ENCODE peak calls at places on chromosomes 12 and 14, in six cellular contexts. H is spleen, G is transverse colon, A is HCT116, E is GM23338, M is H1. L is an unnamed sample.

GRCh38 chr14:95482967-95483842 is 33.2 kb downstream of the SYNE3 start:
- DNase-seq in H (no peak), G (peak; percentile 71), A (peak; percentile 46), E (no peak), M (no peak), L (peak; percentile 72)

GRCh38 chr12:62683724-62684501 is 217.3 kb downstream of the MON2 start:
- DNase-seq in H (no peak), G (peak; percentile 17), A (no peak), E (peak; percentile 27), M (no peak), L (no peak)

GRCh38 chr12:85445060-85445938 is 165.3 kb downstream of the ALX1 start:
- DNase-seq in H (no peak), G (no peak), A (no peak), E (no peak), M (no peak), L (no peak)

GRCh38 chr12:32290411-32290810 is 108.9 kb upstream of the FGD4 start:
- DNase-seq in H (no peak), G (no peak), A (no peak), E (peak; percentile 11), M (no peak), L (no peak)

GRCh38 chr12:117282490-117282889 is 78.9 kb downstream of the NOS1 start:
- DNase-seq in H (no peak), G (no peak), A (no peak), E (no peak), M (no peak), L (no peak)

GRCh38 chr14:67357583-67358354 is 1.8 kb downstream of the ATP6V1D start:
- DNase-seq in H (no peak), G (no peak), A (no peak), E (no peak), M (no peak), L (no peak)

GRCh38 chr12:50196537-50196936 is 29.4 kb upstream of the CERS5 start:
- DNase-seq in H (no peak), G (no peak), A (no peak), E (no peak), M (no peak), L (no peak)

GRCh38 chr12:123982269-123982668 is 9.3 kb downstream of the ZNF664 start:
- DNase-seq in H (no peak), G (no peak), A (no peak), E (no peak), M (no peak), L (no peak)

GRCh38 chr12:113420996-113421595 is 1.1 kb upstream of the SDSL start:
- DNase-seq in H (no peak), G (no peak), A (no peak), E (no peak), M (no peak), L (no peak)

GRCh38 chr12:70598467-70599194 is 38.6 kb downstream of the PTPRB start:
- DNase-seq in H (no peak), G (no peak), A (no peak), E (no peak), M (no peak), L (no peak)

GRCh38 chr12:21248679-21249078 is 86.0 kb downstream of the SLCO1A2 start:
- DNase-seq in H (no peak), G (no peak), A (no peak), E (peak; percentile 50), M (no peak), L (no peak)

GRCh38 chr12:6764011-6764828 is 1.9 kb upstream of the PTMS start:
- DNase-seq in H (peak; percentile 85), G (peak; percentile 89), A (peak; percentile 99), E (peak; percentile 99), M (peak; percentile 94), L (peak; percentile 88)

GRCh38 chr12:105640780-105641179 is 310.3 kb downstream of the C12orf75 start:
- DNase-seq in H (no peak), G (no peak), A (no peak), E (no peak), M (no peak), L (no peak)

GRCh38 chr12:92132282-92132681 is 13.4 kb downstream of the BTG1 start:
- DNase-seq in H (no peak), G (no peak), A (no peak), E (no peak), M (no peak), L (no peak)

GRCh38 chr14:45028107-45028626 is 55.7 kb upstream of the PRPF39 start:
- DNase-seq in H (no peak), G (no peak), A (no peak), E (no peak), M (no peak), L (no peak)

GRCh38 chr12:120132863-120133385 is 16.4 kb upstream of the RAB35 start:
- DNase-seq in H (no peak), G (peak; percentile 33), A (no peak), E (no peak), M (no peak), L (no peak)

GRCh38 chr12:79982371-79983062 is 47.6 kb upstream of the PPP1R12A start:
- DNase-seq in H (no peak), G (no peak), A (no peak), E (no peak), M (no peak), L (no peak)

GRCh38 chr12:79988368-79988767 is 53.5 kb upstream of the PPP1R12A start:
- DNase-seq in H (no peak), G (no peak), A (no peak), E (no peak), M (no peak), L (no peak)

GRCh38 chr12:79983492-79983891 is 48.6 kb upstream of the PPP1R12A start:
- DNase-seq in H (no peak), G (no peak), A (no peak), E (no peak), M (no peak), L (no peak)

GRCh38 chr12:79978692-79979091 is 43.8 kb upstream of the PPP1R12A start:
- DNase-seq in H (no peak), G (no peak), A (no peak), E (no peak), M (no peak), L (no peak)

DNA sequence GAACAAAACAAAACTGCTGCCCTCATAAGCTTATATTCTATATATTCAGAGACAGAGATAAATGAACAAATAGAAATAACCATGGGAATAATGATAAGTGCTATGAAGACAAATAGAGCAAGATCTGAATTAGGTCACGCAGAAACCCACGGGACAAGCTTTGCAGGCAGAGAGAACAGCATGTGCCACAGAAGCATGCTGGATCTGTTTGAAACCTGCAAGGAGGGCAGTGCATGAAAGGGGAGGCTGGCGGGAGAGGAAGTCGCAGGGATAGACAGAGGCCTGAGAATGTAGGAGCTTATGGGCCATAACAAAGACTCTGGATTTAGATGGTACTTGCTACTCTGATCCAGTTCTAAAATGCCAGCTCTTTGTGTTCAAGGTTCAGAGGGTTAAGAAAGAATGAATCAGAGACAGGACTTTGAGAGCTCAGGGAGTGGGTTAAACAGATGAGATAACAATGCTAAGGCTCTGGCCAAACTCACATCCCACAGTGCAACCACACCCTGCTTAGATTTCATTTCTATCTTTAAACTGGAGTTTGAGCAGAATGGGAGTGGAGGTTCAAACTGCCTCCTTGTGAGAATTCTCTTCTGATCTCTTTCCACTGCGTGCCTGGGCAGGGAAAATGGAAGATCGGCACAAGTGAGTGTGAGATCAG is 49.2 kb upstream of the PPP1R12A start:
- DNase-seq in H (no peak), G (no peak), A (no peak), E (no peak), M (no peak), L (no peak)
- TF ChIP-seq POLR2AphosphoS5 in H (no peak), G (no peak), A (no peak), E (no peak), M (no peak), L (no peak)

GRCh38 chr12:56219840-56220239 is 1.9 kb downstream of the RNF41 start:
- DNase-seq in H (no peak), G (no peak), A (no peak), E (no peak), M (no peak), L (no peak)
- H3K4me3 ChIP-seq in H (no peak overlapping the region), G (no peak overlapping the region), A (no peak overlapping the region), E (no peak overlapping the region), M (no peak overlapping the region), L (no peak overlapping the region)

DNA sequence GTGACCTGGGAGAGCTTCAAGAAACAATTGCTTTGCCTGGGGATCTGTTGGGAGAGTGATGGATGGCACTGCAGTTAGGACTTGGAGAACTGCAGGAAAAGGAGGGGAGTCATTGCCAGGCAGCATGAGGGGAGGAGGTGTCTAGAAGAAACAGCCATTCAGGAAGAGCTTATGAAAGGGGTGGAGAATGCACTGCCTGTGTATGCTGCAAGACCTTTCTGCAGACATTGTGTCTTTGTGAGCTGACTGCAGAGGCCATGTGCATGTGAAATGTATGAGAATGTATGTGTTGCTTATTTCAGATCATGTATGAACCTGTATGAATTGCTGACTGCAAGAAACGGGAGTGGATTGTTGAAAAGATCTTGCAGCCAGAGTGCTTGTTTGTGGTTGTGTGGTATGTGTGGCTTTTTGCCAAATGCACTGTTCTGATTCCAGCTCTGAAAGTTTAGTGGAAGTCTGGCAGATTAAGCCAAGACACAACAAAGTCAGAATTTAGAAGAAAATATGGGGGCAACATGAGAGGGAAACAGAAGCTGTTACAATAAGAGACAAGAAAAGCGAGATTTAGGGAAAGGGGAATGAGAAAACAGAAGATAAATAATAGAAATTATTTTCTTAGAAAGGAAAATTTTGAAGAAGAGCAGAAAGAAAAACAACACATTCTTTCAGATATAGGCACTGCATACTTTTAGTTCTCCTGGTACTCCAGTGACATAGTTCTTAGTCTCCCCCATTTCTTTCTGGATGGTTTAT is 9.8 kb upstream of the RIMKLB start:
- DNase-seq in H (no peak), G (peak; percentile 29), A (peak; percentile 27), E (peak; percentile 56), M (no peak), L (no peak)
- TF ChIP-seq POLR2AphosphoS5 in H (no peak), G (peak; percentile 56), A (no peak), E (no peak), M (no peak), L (no peak)

GRCh38 chr12:52522346-52523011 is 2.3 kb upstream of the KRT5 start:
- DNase-seq in H (no peak), G (no peak), A (peak; percentile 27), E (no peak), M (peak; percentile 27), L (no peak)

GRCh38 chr12:52523825-52524224 is 3.6 kb upstream of the KRT5 start:
- DNase-seq in H (no peak), G (no peak), A (no peak), E (no peak), M (peak; percentile 22), L (peak; percentile 64)

GRCh38 chr12:52521175-52521574 is 981 bp upstream of the KRT5 start:
- DNase-seq in H (no peak), G (no peak), A (peak; percentile 23), E (no peak), M (peak; percentile 45), L (no peak)

GRCh38 chr12:52519826-52520662 is at the start of gene KRT5:
- DNase-seq in H (no peak), G (no peak), A (no peak), E (no peak), M (peak; percentile 38), L (peak; percentile 94)

DNA sequence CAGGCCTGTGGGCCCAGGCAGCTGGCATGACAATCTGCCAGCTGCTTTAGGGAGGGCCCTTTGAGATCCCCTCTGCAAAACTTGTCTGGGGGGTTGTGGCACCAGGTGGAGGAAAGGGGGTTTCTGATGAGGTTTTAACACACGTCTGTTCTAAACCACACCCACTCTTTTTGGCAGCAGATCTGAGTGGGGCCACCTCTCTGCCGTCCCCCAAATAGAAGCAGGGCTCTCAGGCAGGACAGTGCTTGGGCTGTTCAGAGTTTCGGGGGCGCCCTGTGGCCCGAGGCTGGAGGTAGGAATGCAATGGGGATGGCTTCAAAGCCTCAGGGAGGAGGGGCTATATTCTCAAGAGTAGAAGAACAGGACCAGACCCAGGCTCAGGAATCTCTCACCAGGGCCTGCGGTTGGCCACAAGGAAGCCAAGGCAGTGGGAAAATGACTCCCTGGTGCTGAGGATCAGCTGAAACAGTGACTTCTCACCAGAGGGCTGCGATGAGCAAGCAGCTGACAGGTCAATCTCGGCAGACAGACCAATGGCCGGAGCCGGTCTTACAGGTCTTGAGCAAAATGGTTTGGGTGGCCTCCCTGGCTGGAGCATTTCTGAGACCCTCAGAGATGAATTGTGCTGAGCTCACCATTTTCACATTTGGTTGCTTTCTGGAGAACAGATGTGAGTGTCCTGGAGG is 1.5 kb upstream of the KRT5 start:
- DNase-seq in H (no peak), G (no peak), A (no peak), E (peak; percentile 8), M (peak; percentile 43), L (peak; percentile 85)
- H3K4me3 ChIP-seq in H (no peak overlapping the region), G (no peak overlapping the region), A (no peak overlapping the region), E (no peak overlapping the region), M (no peak overlapping the region), L (no peak overlapping the region)